ENCODE peak calls at places on chromosomes 11 and 22, in seven cellular contexts. Z is mucosa of descending colon, Y is left ventricle myocardium inferior, N is OCI-LY7, R is brain microvascular endothelial cell, X is AG09309, F is BE2C. E is an unnamed sample.

GRCh38 chr11:15829312-15829711 is 527.0 kb downstream of the SOX6 start:
- DNase-seq in Z (no peak), Y (no peak), N (peak; percentile 7), R (no peak), X (no peak), F (no peak), E (no peak)

GRCh38 chr11:65863889-65864757 is 3.9 kb downstream of the MUS81 start:
- DNase-seq in Z (no peak), Y (peak; percentile 13), N (no peak), R (no peak), X (no peak), F (no peak), E (no peak)

GRCh38 chr22:27195104-27195503 is 537.7 kb downstream of the MIAT start:
- DNase-seq in Z (peak; percentile 55), Y (peak; percentile 69), N (no peak), R (no peak), X (no peak), F (no peak), E (peak; percentile 40)

GRCh38 chr11:131893988-131894387 is 523.6 kb downstream of the NTM start:
- DNase-seq in Z (no peak), Y (no peak), N (no peak), R (no peak), X (no peak), F (no peak), E (no peak)

GRCh38 chr11:65047581-65048422 is 6.8 kb downstream of the SAC3D1 start:
- DNase-seq in Z (no peak), Y (peak; percentile 29), N (no peak), R (no peak), X (no peak), F (no peak), E (no peak)

GRCh38 chr11:17328856-17329490 is 22.6 kb upstream of the NCR3LG1 start:
- DNase-seq in Z (no peak), Y (peak; percentile 23), N (no peak), R (no peak), X (no peak), F (no peak), E (no peak)

GRCh38 chr11:76293189-76293631 is 86.9 kb upstream of the WNT11 start:
- DNase-seq in Z (no peak), Y (no peak), N (no peak), R (no peak), X (no peak), F (no peak), E (no peak)

GRCh38 chr11:5620606-5621521 is 3.9 kb upstream of the TRIM34 start:
- DNase-seq in Z (no peak), Y (no peak), N (no peak), R (peak; percentile 90), X (peak; percentile 78), F (no peak), E (peak; percentile 11)

GRCh38 chr22:42419328-42419881 is 12.8 kb downstream of the NFAM1 start:
- DNase-seq in Z (no peak), Y (no peak), N (no peak), R (no peak), X (no peak), F (no peak), E (no peak)

GRCh38 chr11:75768909-75769771 is 562 bp downstream of the DGAT2 start:
- DNase-seq in Z (peak; percentile 37), Y (no peak), N (peak; percentile 29), R (no peak), X (no peak), F (no peak), E (no peak)

GRCh38 chr22:39458443-39459083 is 1.8 kb downstream of the MGAT3 start:
- DNase-seq in Z (no peak), Y (no peak), N (no peak), R (no peak), X (no peak), F (no peak), E (no peak)

GRCh38 chr22:39457047-39457545 is 284 bp downstream of the MGAT3 start:
- DNase-seq in Z (no peak), Y (no peak), N (no peak), R (no peak), X (no peak), F (no peak), E (no peak)

GRCh38 chr22:39456262-39457046 is at the start of gene MGAT3:
- DNase-seq in Z (no peak), Y (no peak), N (no peak), R (no peak), X (no peak), F (no peak), E (no peak)

GRCh38 chr22:39459681-39460080 is 2.9 kb downstream of the MGAT3 start:
- DNase-seq in Z (no peak), Y (no peak), N (no peak), R (no peak), X (no peak), F (no peak), E (no peak)

GRCh38 chr22:39457546-39458442 is 982 bp downstream of the MGAT3 start:
- DNase-seq in Z (no peak), Y (no peak), N (no peak), R (no peak), X (no peak), F (no peak), E (no peak)
- H3K4me3 ChIP-seq in Z (no peak overlapping the region), Y (peak overlapping the region; percentile 75), N (peak overlapping the region; percentile 76), R (peak overlapping the region; percentile 5), X (no peak overlapping the region), F (peak overlapping the region; percentile 55), E (peak overlapping the region; percentile 90)

GRCh38 chr22:20131856-20132685 is 467 bp downstream of the ZDHHC8 start:
- DNase-seq in Z (peak; percentile 57), Y (peak; percentile 49), N (no peak), R (no peak), X (no peak), F (no peak), E (no peak)

GRCh38 chr22:20131593-20131855 is at the start of gene ZDHHC8:
- DNase-seq in Z (peak; percentile 62), Y (peak; percentile 58), N (no peak), R (no peak), X (no peak), F (peak; percentile 53), E (peak; percentile 36)

GRCh38 chr22:20130739-20131592 is 638 bp upstream of the ZDHHC8 start:
- DNase-seq in Z (peak; percentile 86), Y (peak; percentile 92), N (no peak), R (peak; percentile 68), X (peak; percentile 13), F (peak; percentile 83), E (peak; percentile 93)

GRCh38 chr22:20133930-20134549 is 2.4 kb downstream of the ZDHHC8 start:
- DNase-seq in Z (no peak), Y (no peak), N (no peak), R (no peak), X (no peak), F (no peak), E (no peak)

DNA sequence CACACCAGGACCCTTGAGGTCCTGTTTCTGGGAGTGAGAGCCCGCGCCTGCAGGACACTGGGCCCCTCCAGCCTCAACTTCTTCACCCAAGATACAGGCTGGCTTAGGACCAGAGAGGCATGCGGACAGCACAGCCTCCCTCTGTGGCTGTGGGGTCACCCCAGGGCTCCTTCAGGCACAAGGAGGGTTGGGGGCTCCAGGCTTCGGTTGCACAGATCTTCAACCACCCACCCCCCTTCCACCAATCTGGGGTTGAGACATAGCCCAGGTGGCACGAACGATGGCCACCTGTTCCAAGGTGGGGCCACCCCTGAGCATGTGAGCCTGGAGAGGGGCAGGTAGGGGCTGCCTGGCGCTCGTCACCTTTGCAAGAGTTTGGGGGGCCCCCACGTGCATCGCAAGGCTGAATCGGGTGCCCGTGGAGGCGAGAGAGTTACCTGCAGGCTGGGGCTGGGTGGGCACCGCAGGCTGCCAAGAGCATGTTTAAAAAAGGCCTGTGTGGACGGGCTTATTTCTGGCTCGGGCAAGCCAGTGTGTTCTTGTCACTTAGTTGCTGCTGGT is 1.2 kb downstream of the ZDHHC8 start:
- DNase-seq in Z (no peak), Y (no peak), N (no peak), R (no peak), X (no peak), F (no peak), E (no peak)
- H3K4me3 ChIP-seq in Z (peak overlapping the region; percentile 94), Y (peak overlapping the region; percentile 96), N (no peak overlapping the region), R (peak overlapping the region; percentile 81), X (peak overlapping the region; percentile 92), F (peak overlapping the region; percentile 75), E (peak overlapping the region; percentile 98)

GRCh38 chr22:46463435-46464227 is 73.8 kb downstream of the CELSR1 start:
- DNase-seq in Z (no peak), Y (no peak), N (peak; percentile 11), R (no peak), X (no peak), F (no peak), E (no peak)
- H3K4me3 ChIP-seq in Z (no peak overlapping the region), Y (no peak overlapping the region), N (no peak overlapping the region), R (no peak overlapping the region), X (no peak overlapping the region), F (no peak overlapping the region), E (no peak overlapping the region)

GRCh38 chr11:86063536-86063935 is 5.3 kb downstream of the PICALM start:
- DNase-seq in Z (no peak), Y (no peak), N (no peak), R (no peak), X (no peak), F (no peak), E (no peak)

GRCh38 chr11:86060544-86060943 is 8.3 kb downstream of the PICALM start:
- DNase-seq in Z (no peak), Y (no peak), N (no peak), R (no peak), X (no peak), F (no peak), E (no peak)

GRCh38 chr11:86061483-86061882 is 7.4 kb downstream of the PICALM start:
- DNase-seq in Z (no peak), Y (no peak), N (no peak), R (no peak), X (no peak), F (no peak), E (no peak)

GRCh38 chr11:86064236-86064803 is 4.6 kb downstream of the PICALM start:
- DNase-seq in Z (no peak), Y (no peak), N (no peak), R (no peak), X (no peak), F (no peak), E (no peak)

GRCh38 chr11:86062719-86063118 is 6.2 kb downstream of the PICALM start:
- DNase-seq in Z (no peak), Y (no peak), N (peak; percentile 40), R (no peak), X (no peak), F (no peak), E (no peak)
- H3K4me3 ChIP-seq in Z (no peak overlapping the region), Y (peak overlapping the region; percentile 94), N (peak overlapping the region; percentile 34), R (no peak overlapping the region), X (no peak overlapping the region), F (no peak overlapping the region), E (no peak overlapping the region)

E was measured in cardiac muscle cell.